ENCODE peak calls at places on chromosomes 13 and 19, in seven cellular contexts. C, T, J, A, Q, N and D are unnamed samples.

GRCh38 chr13:100833427-100833826 is 158.8 kb upstream of the TMTC4 start:
- DNase-seq in C (no peak), T (no peak), J (no peak), A (no peak), Q (no peak), N (no peak), D (no peak)

GRCh38 chr19:29671393-29672076 is 6.3 kb downstream of the PLEKHF1 start:
- DNase-seq in C (peak), T (peak), J (no peak), A (no peak), Q (peak), N (no peak), D (peak)

GRCh38 chr19:39865953-39866352 is 19.8 kb upstream of the FBL start:
- DNase-seq in C (no peak), T (no peak), J (no peak), A (no peak), Q (no peak), N (no peak), D (no peak)

GRCh38 chr13:35598790-35599369 is 122.4 kb upstream of the MAB21L1 start:
- DNase-seq in C (no peak), T (no peak), J (peak), A (no peak), Q (no peak), N (no peak), D (no peak)

GRCh38 chr13:107650081-107650701 is 565.1 kb downstream of the LIG4 start:
- DNase-seq in C (peak), T (peak), J (peak), A (no peak), Q (peak), N (peak), D (peak)

GRCh38 chr13:20160346-20161274 is at the start of gene GJA3:
- DNase-seq in C (peak), T (peak), J (peak), A (peak), Q (no peak), N (no peak), D (peak)

GRCh38 chr13:78137404-78138142 is 218.9 kb upstream of the EDNRB start:
- DNase-seq in C (peak), T (peak), J (peak), A (peak), Q (no peak), N (no peak), D (peak)

GRCh38 chr19:17240062-17240854 is 5.5 kb downstream of the NR2F6 start:
- DNase-seq in C (no peak), T (peak), J (no peak), A (no peak), Q (no peak), N (no peak), D (no peak)

GRCh38 chr19:7968796-7969559 is 25.5 kb upstream of the TIMM44 start:
- DNase-seq in C (peak), T (no peak), J (no peak), A (no peak), Q (no peak), N (no peak), D (no peak)

GRCh38 chr19:29761575-29762225 is 46.6 kb upstream of the C19orf12 start:
- DNase-seq in C (no peak), T (peak), J (no peak), A (no peak), Q (no peak), N (no peak), D (no peak)

GRCh38 chr19:1251233-1251502 is 2.8 kb downstream of the MIDN start:
- DNase-seq in C (peak), T (peak), J (peak), A (no peak), Q (no peak), N (peak), D (no peak)

GRCh38 chr13:25966086-25966485 is 85.7 kb downstream of the SHISA2 start:
- DNase-seq in C (no peak), T (no peak), J (no peak), A (no peak), Q (no peak), N (no peak), D (peak)

GRCh38 chr19:5988520-5989387 is 10.8 kb upstream of the RANBP3 start:
- DNase-seq in C (no peak), T (no peak), J (peak), A (no peak), Q (no peak), N (no peak), D (no peak)

GRCh38 chr19:17289489-17289888 is 7.8 kb downstream of the ANKLE1 start:
- DNase-seq in C (peak), T (peak), J (peak), A (peak), Q (peak), N (peak), D (no peak)

GRCh38 chr13:28659611-28659970 is 661 bp downstream of the POMP start:
- DNase-seq in C (peak), T (no peak), J (peak), A (no peak), Q (no peak), N (no peak), D (no peak)

GRCh38 chr19:46924874-46925547 is 64.2 kb downstream of the ARHGAP35 start:
- DNase-seq in C (no peak), T (peak), J (no peak), A (peak), Q (no peak), N (no peak), D (peak)

GRCh38 chr13:25213716-25214115 is 41.6 kb upstream of the AMER2 start:
- DNase-seq in C (no peak), T (no peak), J (no peak), A (no peak), Q (no peak), N (no peak), D (no peak)

GRCh38 chr13:51826606-51827005 is 18.4 kb downstream of the TMEM272 start:
- DNase-seq in C (no peak), T (no peak), J (no peak), A (no peak), Q (no peak), N (no peak), D (no peak)

GRCh38 chr19:49704888-49705642 is 14.1 kb downstream of the CPT1C start:
- DNase-seq in C (no peak), T (no peak), J (no peak), A (no peak), Q (no peak), N (no peak), D (no peak)

GRCh38 chr19:49696865-49697264 is 5.9 kb downstream of the CPT1C start:
- DNase-seq in C (no peak), T (no peak), J (no peak), A (no peak), Q (no peak), N (no peak), D (no peak)

GRCh38 chr19:49700563-49700962 is 9.6 kb downstream of the CPT1C start:
- DNase-seq in C (no peak), T (no peak), J (no peak), A (no peak), Q (no peak), N (no peak), D (no peak)

GRCh38 chr19:49699364-49699763 is 8.4 kb downstream of the CPT1C start:
- DNase-seq in C (no peak), T (no peak), J (no peak), A (no peak), Q (no peak), N (no peak), D (no peak)

GRCh38 chr19:49701271-49701786 is 10.4 kb downstream of the CPT1C start:
- DNase-seq in C (no peak), T (no peak), J (no peak), A (no peak), Q (no peak), N (no peak), D (no peak)
- TF ChIP-seq CTCF in C (no peak), T (no peak), J (no peak), A (peak), Q (no peak), N (no peak), D (no peak)

GRCh38 chr19:15468675-15469512 is 4.5 kb upstream of the RASAL3 start:
- DNase-seq in C (no peak), T (no peak), J (no peak), A (no peak), Q (peak), N (no peak), D (no peak)

GRCh38 chr19:15475169-15475568 is 4.1 kb downstream of the PGLYRP2 start:
- DNase-seq in C (no peak), T (no peak), J (no peak), A (no peak), Q (no peak), N (no peak), D (no peak)

GRCh38 chr19:15469513-15470297 is 5.4 kb upstream of the RASAL3 start:
- DNase-seq in C (no peak), T (no peak), J (no peak), A (no peak), Q (peak), N (no peak), D (no peak)

GRCh38 chr19:15467734-15468214 is 3.4 kb upstream of the RASAL3 start:
- DNase-seq in C (no peak), T (no peak), J (no peak), A (no peak), Q (peak), N (no peak), D (no peak)

GRCh38 chr19:15471639-15472101 is 7.3 kb upstream of the RASAL3 start:
- DNase-seq in C (no peak), T (no peak), J (no peak), A (no peak), Q (peak), N (no peak), D (no peak)
- TF ChIP-seq CTCF in C (no peak), T (no peak), J (no peak), A (no peak), Q (no peak), N (no peak), D (no peak)

DNA sequence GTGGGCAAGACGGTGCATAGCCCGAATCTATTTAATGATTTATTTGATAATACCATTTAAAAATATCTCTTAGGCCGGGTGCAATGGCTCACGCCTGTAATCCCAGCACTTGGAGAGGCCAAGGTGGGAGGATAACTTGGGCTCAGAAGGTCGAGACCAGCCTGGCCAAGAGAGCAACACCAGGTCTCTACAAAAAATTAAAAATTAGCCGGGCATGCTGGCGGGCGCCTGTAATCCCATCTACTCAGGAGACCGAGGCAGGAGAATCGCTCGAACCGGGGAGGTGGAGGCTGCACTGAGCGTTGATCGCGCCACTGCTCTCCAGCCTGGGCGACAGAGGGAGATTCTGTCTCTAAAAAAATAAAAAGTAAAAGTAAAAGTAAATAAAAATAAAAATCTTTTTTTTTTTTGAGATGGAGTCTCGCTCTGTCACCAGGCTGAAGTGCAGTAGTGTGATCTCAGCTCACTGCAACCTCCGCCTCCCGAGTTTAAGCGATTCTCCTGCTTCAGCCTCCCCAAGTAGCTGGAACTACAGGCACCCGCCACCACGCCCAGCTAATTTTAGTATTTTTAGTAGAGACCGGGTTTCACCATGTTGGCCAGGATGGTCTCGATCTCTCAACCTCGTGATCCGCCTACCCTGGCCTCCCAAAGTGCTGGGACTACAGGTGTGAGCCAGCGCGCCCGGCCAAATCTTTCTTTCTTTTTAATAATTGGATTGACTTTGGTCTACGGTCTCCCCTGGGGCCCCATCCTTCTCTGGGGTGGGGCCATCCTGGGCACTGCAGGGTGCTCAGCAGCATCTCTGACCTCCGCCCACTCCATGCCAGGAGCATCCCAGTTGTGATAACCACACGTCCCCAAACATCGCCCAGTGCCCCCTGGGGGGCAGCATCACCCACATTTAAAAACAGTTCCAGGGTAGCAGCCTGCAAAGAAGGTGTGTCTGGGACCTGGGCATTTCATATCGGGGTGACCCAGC is 90.7 kb downstream of the GNG7 start:
- DNase-seq in C (no peak), T (no peak), J (no peak), A (no peak), Q (no peak), N (no peak), D (no peak)
- TF ChIP-seq CTCF in C (no peak), T (no peak), J (no peak), A (no peak), Q (no peak), N (no peak), D (no peak)

GRCh38 chr13:102394158-102395053 is 7.4 kb downstream of the FGF14 start:
- DNase-seq in C (peak), T (peak), J (peak), A (peak), Q (peak), N (peak), D (peak)
- TF ChIP-seq CTCF in C (no peak), T (no peak), J (peak), A (peak), Q (peak), N (no peak), D (no peak)